ENCODE peak calls at places on chromosomes 11 and 22, in four cellular contexts. One of them, this sample, is unnamed.

GRCh38 chr11:1335811-1336761 is 26.7 kb upstream of the TOLLIP start:
- DNase-seq in non-pigmented ciliary epithelial cell: peak
- DNase-seq in activated gamma-delta T cell treated with anti-CD3 and anti-CD28 coated beads, Interleukin-2, amount 50 U/mL, for 16 hours: peak
- DNase-seq in SW 1271: no peak
- DNase-seq in this sample: peak

GRCh38 chr11:66882540-66882939 is 25.7 kb downstream of the LRFN4 start:
- DNase-seq in SW 1271: no peak
- DNase-seq in activated gamma-delta T cell treated with anti-CD3 and anti-CD28 coated beads, Interleukin-2, amount 50 U/mL, for 16 hours: no peak
- DNase-seq in non-pigmented ciliary epithelial cell: no peak
- DNase-seq in this sample: no peak

GRCh38 chr11:13000721-13001120 is 8.4 kb upstream of the RASSF10 start:
- DNase-seq in non-pigmented ciliary epithelial cell: no peak
- DNase-seq in SW 1271: no peak
- DNase-seq in activated gamma-delta T cell treated with anti-CD3 and anti-CD28 coated beads, Interleukin-2, amount 50 U/mL, for 16 hours: no peak
- DNase-seq in this sample: no peak

GRCh38 chr11:94938399-94939055 is 34.8 kb downstream of the CWC15 start:
- DNase-seq in activated gamma-delta T cell treated with anti-CD3 and anti-CD28 coated beads, Interleukin-2, amount 50 U/mL, for 16 hours: no peak
- DNase-seq in non-pigmented ciliary epithelial cell: peak
- DNase-seq in SW 1271: no peak
- DNase-seq in this sample: peak

GRCh38 chr11:130122141-130122575 is 37.4 kb upstream of the ST14 start:
- DNase-seq in non-pigmented ciliary epithelial cell: no peak
- DNase-seq in activated gamma-delta T cell treated with anti-CD3 and anti-CD28 coated beads, Interleukin-2, amount 50 U/mL, for 16 hours: no peak
- DNase-seq in SW 1271: no peak
- DNase-seq in this sample: no peak

GRCh38 chr22:49354516-49355205 is 473.0 kb downstream of the BRD1 start:
- DNase-seq in non-pigmented ciliary epithelial cell: no peak
- DNase-seq in SW 1271: no peak
- DNase-seq in activated gamma-delta T cell treated with anti-CD3 and anti-CD28 coated beads, Interleukin-2, amount 50 U/mL, for 16 hours: no peak
- DNase-seq in this sample: no peak

GRCh38 chr22:37381489-37381888 is 45.8 kb downstream of the ELFN2 start:
- DNase-seq in activated gamma-delta T cell treated with anti-CD3 and anti-CD28 coated beads, Interleukin-2, amount 50 U/mL, for 16 hours: no peak
- DNase-seq in SW 1271: no peak
- DNase-seq in non-pigmented ciliary epithelial cell: no peak
- DNase-seq in this sample: no peak

GRCh38 chr22:42906605-42907338 is 49.7 kb upstream of the ARFGAP3 start:
- DNase-seq in non-pigmented ciliary epithelial cell: no peak
- DNase-seq in activated gamma-delta T cell treated with anti-CD3 and anti-CD28 coated beads, Interleukin-2, amount 50 U/mL, for 16 hours: no peak
- DNase-seq in SW 1271: no peak
- DNase-seq in this sample: no peak

GRCh38 chr11:14041040-14041439 is 78.5 kb downstream of the SPON1 start:
- DNase-seq in activated gamma-delta T cell treated with anti-CD3 and anti-CD28 coated beads, Interleukin-2, amount 50 U/mL, for 16 hours: no peak
- DNase-seq in non-pigmented ciliary epithelial cell: no peak
- DNase-seq in SW 1271: no peak
- DNase-seq in this sample: no peak

GRCh38 chr22:35330258-35330861 is 30.7 kb downstream of the TOM1 start:
- DNase-seq in non-pigmented ciliary epithelial cell: no peak
- DNase-seq in SW 1271: no peak
- DNase-seq in activated gamma-delta T cell treated with anti-CD3 and anti-CD28 coated beads, Interleukin-2, amount 50 U/mL, for 16 hours: no peak
- DNase-seq in this sample: peak

GRCh38 chr22:43197271-43197941 is 10.5 kb upstream of the TTLL12 start:
- DNase-seq in SW 1271: no peak
- DNase-seq in non-pigmented ciliary epithelial cell: no peak
- DNase-seq in activated gamma-delta T cell treated with anti-CD3 and anti-CD28 coated beads, Interleukin-2, amount 50 U/mL, for 16 hours: no peak
- DNase-seq in this sample: no peak

GRCh38 chr11:232783-233565 is 3.2 kb downstream of the SIRT3 start:
- DNase-seq in SW 1271: no peak
- DNase-seq in non-pigmented ciliary epithelial cell: no peak
- DNase-seq in activated gamma-delta T cell treated with anti-CD3 and anti-CD28 coated beads, Interleukin-2, amount 50 U/mL, for 16 hours: no peak
- DNase-seq in this sample: no peak

GRCh38 chr22:37848587-37849088 is 581 bp upstream of the EIF3L start:
- DNase-seq in SW 1271: peak
- DNase-seq in activated gamma-delta T cell treated with anti-CD3 and anti-CD28 coated beads, Interleukin-2, amount 50 U/mL, for 16 hours: no peak
- DNase-seq in non-pigmented ciliary epithelial cell: no peak
- DNase-seq in this sample: no peak

GRCh38 chr11:65208785-65209710 is 27.3 kb downstream of the CAPN1 start:
- DNase-seq in SW 1271: no peak
- DNase-seq in activated gamma-delta T cell treated with anti-CD3 and anti-CD28 coated beads, Interleukin-2, amount 50 U/mL, for 16 hours: no peak
- DNase-seq in non-pigmented ciliary epithelial cell: no peak
- DNase-seq in this sample: no peak

GRCh38 chr11:1825039-1825740 is 9.6 kb upstream of the SYT8 start:
- DNase-seq in non-pigmented ciliary epithelial cell: no peak
- DNase-seq in SW 1271: no peak
- DNase-seq in activated gamma-delta T cell treated with anti-CD3 and anti-CD28 coated beads, Interleukin-2, amount 50 U/mL, for 16 hours: no peak
- DNase-seq in this sample: no peak

GRCh38 chr11:43517518-43517917 is 158.8 kb downstream of the TTC17 start:
- DNase-seq in SW 1271: no peak
- DNase-seq in activated gamma-delta T cell treated with anti-CD3 and anti-CD28 coated beads, Interleukin-2, amount 50 U/mL, for 16 hours: no peak
- DNase-seq in non-pigmented ciliary epithelial cell: no peak
- DNase-seq in this sample: no peak

GRCh38 chr11:16743478-16743877 is 5.0 kb downstream of the C11orf58 start:
- DNase-seq in activated gamma-delta T cell treated with anti-CD3 and anti-CD28 coated beads, Interleukin-2, amount 50 U/mL, for 16 hours: no peak
- DNase-seq in SW 1271: no peak
- DNase-seq in non-pigmented ciliary epithelial cell: no peak
- DNase-seq in this sample: no peak

GRCh38 chr11:18754308-18754707 is 28.3 kb upstream of the IGSF22 start:
- DNase-seq in non-pigmented ciliary epithelial cell: no peak
- DNase-seq in SW 1271: no peak
- DNase-seq in activated gamma-delta T cell treated with anti-CD3 and anti-CD28 coated beads, Interleukin-2, amount 50 U/mL, for 16 hours: no peak
- DNase-seq in this sample: no peak

GRCh38 chr11:47398011-47398410 is 10.4 kb upstream of the SLC39A13 start:
- DNase-seq in activated gamma-delta T cell treated with anti-CD3 and anti-CD28 coated beads, Interleukin-2, amount 50 U/mL, for 16 hours: no peak
- DNase-seq in non-pigmented ciliary epithelial cell: no peak
- DNase-seq in SW 1271: no peak
- DNase-seq in this sample: no peak

GRCh38 chr11:126072821-126073594 is 10.3 kb upstream of the CDON start:
- DNase-seq in SW 1271: no peak
- DNase-seq in activated gamma-delta T cell treated with anti-CD3 and anti-CD28 coated beads, Interleukin-2, amount 50 U/mL, for 16 hours: no peak
- DNase-seq in non-pigmented ciliary epithelial cell: no peak
- DNase-seq in this sample: no peak

GRCh38 chr11:69380921-69381581 is 87.1 kb downstream of the MYEOV start:
- DNase-seq in activated gamma-delta T cell treated with anti-CD3 and anti-CD28 coated beads, Interleukin-2, amount 50 U/mL, for 16 hours: no peak
- DNase-seq in SW 1271: no peak
- DNase-seq in non-pigmented ciliary epithelial cell: no peak
- DNase-seq in this sample: no peak

GRCh38 chr11:72406536-72407507 is 27.5 kb downstream of the CLPB start:
- DNase-seq in non-pigmented ciliary epithelial cell: no peak
- DNase-seq in activated gamma-delta T cell treated with anti-CD3 and anti-CD28 coated beads, Interleukin-2, amount 50 U/mL, for 16 hours: no peak
- DNase-seq in SW 1271: no peak
- DNase-seq in this sample: no peak

GRCh38 chr22:30861131-30861530 is 107.4 kb downstream of the MORC2 start:
- DNase-seq in SW 1271: no peak
- DNase-seq in activated gamma-delta T cell treated with anti-CD3 and anti-CD28 coated beads, Interleukin-2, amount 50 U/mL, for 16 hours: no peak
- DNase-seq in non-pigmented ciliary epithelial cell: no peak
- DNase-seq in this sample: no peak

GRCh38 chr22:42653992-42654391 is 4.8 kb upstream of the CYB5R3 start:
- DNase-seq in non-pigmented ciliary epithelial cell: no peak
- DNase-seq in SW 1271: no peak
- DNase-seq in activated gamma-delta T cell treated with anti-CD3 and anti-CD28 coated beads, Interleukin-2, amount 50 U/mL, for 16 hours: no peak
- DNase-seq in this sample: no peak

GRCh38 chr11:90235536-90235935 is 12.7 kb upstream of the CHORDC1 start:
- DNase-seq in activated gamma-delta T cell treated with anti-CD3 and anti-CD28 coated beads, Interleukin-2, amount 50 U/mL, for 16 hours: no peak
- DNase-seq in non-pigmented ciliary epithelial cell: no peak
- DNase-seq in SW 1271: no peak
- DNase-seq in this sample: no peak

GRCh38 chr22:37049224-37049623 is 2.3 kb upstream of the KCTD17 start:
- DNase-seq in non-pigmented ciliary epithelial cell: no peak
- DNase-seq in activated gamma-delta T cell treated with anti-CD3 and anti-CD28 coated beads, Interleukin-2, amount 50 U/mL, for 16 hours: no peak
- DNase-seq in SW 1271: no peak
- DNase-seq in this sample: no peak

GRCh38 chr11:130523166-130523565 is 74.7 kb downstream of the ADAMTS15 start:
- DNase-seq in SW 1271: no peak
- DNase-seq in activated gamma-delta T cell treated with anti-CD3 and anti-CD28 coated beads, Interleukin-2, amount 50 U/mL, for 16 hours: no peak
- DNase-seq in non-pigmented ciliary epithelial cell: no peak
- DNase-seq in this sample: no peak

GRCh38 chr11:103953797-103954495 is 82.5 kb upstream of the DDI1 start:
- DNase-seq in activated gamma-delta T cell treated with anti-CD3 and anti-CD28 coated beads, Interleukin-2, amount 50 U/mL, for 16 hours: no peak
- DNase-seq in non-pigmented ciliary epithelial cell: no peak
- DNase-seq in SW 1271: no peak
- DNase-seq in this sample: no peak

GRCh38 chr22:48926663-48927062 is 901.0 kb downstream of the BRD1 start:
- DNase-seq in activated gamma-delta T cell treated with anti-CD3 and anti-CD28 coated beads, Interleukin-2, amount 50 U/mL, for 16 hours: no peak
- DNase-seq in non-pigmented ciliary epithelial cell: no peak
- DNase-seq in SW 1271: no peak
- DNase-seq in this sample: no peak

GRCh38 chr11:15238856-15239255 is 124.1 kb downstream of the INSC start:
- DNase-seq in SW 1271: no peak
- DNase-seq in non-pigmented ciliary epithelial cell: no peak
- DNase-seq in activated gamma-delta T cell treated with anti-CD3 and anti-CD28 coated beads, Interleukin-2, amount 50 U/mL, for 16 hours: no peak
- DNase-seq in this sample: no peak

GRCh38 chr22:29992341-29993275 is 87.7 kb upstream of the HORMAD2 start:
- DNase-seq in non-pigmented ciliary epithelial cell: no peak
- DNase-seq in activated gamma-delta T cell treated with anti-CD3 and anti-CD28 coated beads, Interleukin-2, amount 50 U/mL, for 16 hours: no peak
- DNase-seq in SW 1271: no peak
- DNase-seq in this sample: no peak

GRCh38 chr22:31272522-31273446 is 19.5 kb downstream of the PIK3IP1 start:
- DNase-seq in non-pigmented ciliary epithelial cell: no peak
- DNase-seq in SW 1271: peak
- DNase-seq in activated gamma-delta T cell treated with anti-CD3 and anti-CD28 coated beads, Interleukin-2, amount 50 U/mL, for 16 hours: peak
- DNase-seq in this sample: no peak

This sample was measured in skeletal muscle cell.